ENCODE peak calls at places on chromosome 5, in seven cellular contexts. T is progenitor cell of endocrine pancreas, C is heart right ventricle, D is hepatocyte, Z is coronary artery, V is GM23338, L is astrocyte of the spinal cord. M is an unnamed sample.

GRCh38 chr5:38731461-38731860 is 114.4 kb upstream of the OSMR start:
- DNase-seq in T (no peak), C (no peak), D (no peak), Z (no peak), V (no peak), L (no peak), M (no peak)

GRCh38 chr5:111772456-111772855 is 15.5 kb upstream of the NREP start:
- DNase-seq in T (no peak), C (no peak), D (peak; percentile 26), Z (no peak), V (peak; percentile 90), L (no peak), M (no peak)

GRCh38 chr5:156641690-156642089 is 208.4 kb upstream of the PPP1R2B start:
- DNase-seq in T (no peak), C (no peak), D (no peak), Z (no peak), V (no peak), L (no peak), M (no peak)

GRCh38 chr5:149745-150450 is 41.4 kb upstream of the LRRC14B start:
- DNase-seq in T (no peak), C (no peak), D (no peak), Z (no peak), V (no peak), L (peak; percentile 81), M (no peak)

GRCh38 chr5:111738118-111738517 is 18.9 kb downstream of the NREP start:
- DNase-seq in T (no peak), C (no peak), D (no peak), Z (no peak), V (no peak), L (no peak), M (no peak)

GRCh38 chr5:53288511-53288910 is 179.0 kb upstream of the MOCS2 start:
- DNase-seq in T (no peak), C (no peak), D (no peak), Z (no peak), V (no peak), L (no peak), M (no peak)

GRCh38 chr5:167064199-167064811 is 1227.1 kb upstream of the WWC1 start:
- DNase-seq in T (no peak), C (no peak), D (no peak), Z (no peak), V (peak; percentile 35), L (no peak), M (no peak)

GRCh38 chr5:56641635-56642255 is 173.6 kb upstream of the MAP3K1 start:
- DNase-seq in T (no peak), C (no peak), D (no peak), Z (no peak), V (no peak), L (no peak), M (no peak)

GRCh38 chr5:111004291-111004690 is 67.2 kb upstream of the TSLP start:
- DNase-seq in T (no peak), C (no peak), D (no peak), Z (no peak), V (no peak), L (no peak), M (no peak)

GRCh38 chr5:139725073-139725830 is 70.4 kb upstream of the PSD2 start:
- DNase-seq in T (no peak), C (peak; percentile 58), D (peak; percentile 86), Z (peak; percentile 85), V (no peak), L (peak; percentile 80), M (no peak)

GRCh38 chr5:140141241-140141640 is 15.5 kb downstream of the IGIP start:
- DNase-seq in T (no peak), C (no peak), D (no peak), Z (no peak), V (no peak), L (no peak), M (no peak)

GRCh38 chr5:80254767-80255424 is 952 bp downstream of the SERINC5 start:
- DNase-seq in T (no peak), C (no peak), D (no peak), Z (no peak), V (no peak), L (peak; percentile 49), M (no peak)

GRCh38 chr5:8944005-8944404 is 601.9 kb downstream of the SEMA5A start:
- DNase-seq in T (no peak), C (no peak), D (no peak), Z (no peak), V (no peak), L (no peak), M (no peak)

GRCh38 chr5:126527892-126528291 is 67.1 kb downstream of the ALDH7A1 start:
- DNase-seq in T (no peak), C (no peak), D (no peak), Z (no peak), V (no peak), L (peak; percentile 89), M (no peak)

GRCh38 chr5:113271753-113272454 is 162.9 kb downstream of the TSSK1B start:
- DNase-seq in T (no peak), C (no peak), D (no peak), Z (no peak), V (no peak), L (no peak), M (no peak)

GRCh38 chr5:20340123-20340522 is 352.1 kb upstream of the CDH18 start:
- DNase-seq in T (no peak), C (no peak), D (no peak), Z (no peak), V (no peak), L (no peak), M (no peak)

GRCh38 chr5:179731791-179732411 is 721 bp upstream of the MAML1 start:
- DNase-seq in T (no peak), C (peak; percentile 11), D (peak; percentile 73), Z (peak; percentile 76), V (no peak), L (no peak), M (peak; percentile 22)

GRCh38 chr5:149500922-149501582 is 50.2 kb downstream of the CSNK1A1 start:
- DNase-seq in T (no peak), C (no peak), D (no peak), Z (no peak), V (no peak), L (peak; percentile 86), M (no peak)

GRCh38 chr5:9895305-9895650 is 265.1 kb upstream of the TAS2R1 start:
- DNase-seq in T (no peak), C (no peak), D (no peak), Z (no peak), V (peak; percentile 33), L (peak; percentile 11), M (no peak)

GRCh38 chr5:9156282-9156681 is 389.6 kb downstream of the SEMA5A start:
- DNase-seq in T (no peak), C (peak; percentile 16), D (peak; percentile 52), Z (no peak), V (peak; percentile 66), L (peak; percentile 44), M (no peak)

GRCh38 chr5:158992104-158992740 is 107.5 kb downstream of the EBF1 start:
- DNase-seq in T (no peak), C (no peak), D (no peak), Z (no peak), V (no peak), L (peak; percentile 71), M (no peak)

GRCh38 chr5:158991391-158991790 is 108.3 kb downstream of the EBF1 start:
- DNase-seq in T (no peak), C (no peak), D (no peak), Z (no peak), V (no peak), L (no peak), M (no peak)

GRCh38 chr5:158987231-158987630 is 112.5 kb downstream of the EBF1 start:
- DNase-seq in T (no peak), C (no peak), D (no peak), Z (no peak), V (no peak), L (no peak), M (no peak)

GRCh38 chr5:158988987-158989624 is 110.6 kb downstream of the EBF1 start:
- DNase-seq in T (no peak), C (no peak), D (no peak), Z (no peak), V (no peak), L (no peak), M (no peak)

GRCh38 chr5:158990979-158991378 is 108.7 kb downstream of the EBF1 start:
- DNase-seq in T (no peak), C (no peak), D (no peak), Z (no peak), V (no peak), L (no peak), M (no peak)
- TF ChIP-seq CTCF in T (no peak), C (no peak), D (no peak), Z (no peak), V (no peak), L (no peak), M (no peak)

DNA sequence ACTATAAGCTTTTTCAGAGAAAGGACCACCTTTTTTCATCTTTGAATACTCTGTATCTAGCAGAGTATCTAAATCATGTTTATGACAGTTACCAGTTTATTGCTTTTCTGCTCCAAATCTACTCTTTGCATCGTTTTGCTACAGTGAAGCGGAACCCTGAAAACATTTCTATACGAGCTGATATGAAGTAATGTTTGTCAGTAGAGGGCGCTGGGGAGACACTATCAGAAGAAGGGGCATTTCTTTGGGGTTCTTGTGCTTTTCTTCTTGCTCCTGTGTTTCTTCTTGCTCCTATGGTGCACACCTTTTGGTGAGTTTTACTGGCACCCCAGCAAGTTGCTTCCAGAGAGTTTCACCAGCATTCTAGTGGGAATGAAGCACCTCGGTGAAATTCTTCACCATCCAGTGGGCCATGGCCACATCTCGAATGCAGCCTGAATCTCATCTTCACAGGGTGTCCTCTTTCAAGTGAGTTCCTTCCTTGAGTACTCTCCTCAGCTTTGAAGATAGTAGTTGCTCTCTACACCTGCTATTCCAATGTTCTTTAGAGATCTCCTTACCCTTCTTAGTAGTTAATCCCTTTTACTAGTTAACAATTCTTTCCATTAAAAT is 98.4 kb downstream of the FGF1 start:
- DNase-seq in T (no peak), C (peak; percentile 40), D (peak; percentile 61), Z (no peak), V (peak; percentile 93), L (peak; percentile 26), M (no peak)
- TF ChIP-seq CTCF in T (peak; percentile 59), C (peak; percentile 58), D (peak; percentile 39), Z (peak; percentile 22), V (peak; percentile 83), L (peak; percentile 55), M (peak; percentile 60)

GRCh38 chr5:91910247-91910646 is 527.1 kb upstream of the ARRDC3 start:
- DNase-seq in T (no peak), C (no peak), D (no peak), Z (no peak), V (no peak), L (no peak), M (no peak)
- TF ChIP-seq CTCF in T (no peak), C (no peak), D (no peak), Z (no peak), V (no peak), L (no peak), M (no peak)

GRCh38 chr5:122190156-122190555 is 60.8 kb downstream of the ZNF474 start:
- DNase-seq in T (no peak), C (no peak), D (no peak), Z (no peak), V (no peak), L (no peak), M (no peak)

GRCh38 chr5:122192477-122192876 is 63.1 kb downstream of the ZNF474 start:
- DNase-seq in T (no peak), C (no peak), D (no peak), Z (no peak), V (no peak), L (no peak), M (no peak)

GRCh38 chr5:122187426-122187825 is 58.1 kb downstream of the ZNF474 start:
- DNase-seq in T (no peak), C (peak; percentile 29), D (peak; percentile 47), Z (no peak), V (no peak), L (no peak), M (no peak)

GRCh38 chr5:122195784-122196394 is 66.5 kb downstream of the ZNF474 start:
- DNase-seq in T (no peak), C (peak; percentile 12), D (peak; percentile 73), Z (no peak), V (peak; percentile 82), L (peak; percentile 76), M (no peak)

GRCh38 chr5:122192883-122193496 is 63.6 kb downstream of the ZNF474 start:
- DNase-seq in T (peak; percentile 24), C (peak; percentile 51), D (peak; percentile 85), Z (no peak), V (peak; percentile 81), L (peak; percentile 78), M (no peak)
- TF ChIP-seq CTCF in T (peak; percentile 76), C (peak; percentile 67), D (peak; percentile 77), Z (peak; percentile 22), V (peak; percentile 82), L (peak; percentile 57), M (no peak)

M was measured in natural killer cell.